ENCODE peak calls at places on chromosomes 11 and 22, in eight cellular contexts. J is fibroblast of lung, A is neural progenitor cell, T is PC-3, Y is PC-9, G is H1, V is GM23248, E is IMR-90. H is an unnamed sample.

GRCh38 chr11:34150494-34151151 is 45.2 kb downstream of the NAT10 start:
- DNase-seq in V (peak; percentile 89), J (no peak), G (no peak), T (no peak), Y (no peak), E (no peak), A (no peak), H (no peak)

GRCh38 chr22:26883393-26883792 is 226.0 kb downstream of the MIAT start:
- DNase-seq in V (no peak), G (no peak), E (no peak), J (no peak), T (no peak), A (no peak), Y (no peak), H (no peak)

GRCh38 chr22:41595703-41596102 is 6.1 kb upstream of the PMM1 start:
- DNase-seq in G (no peak), V (no peak), Y (no peak), A (no peak), T (no peak), J (no peak), E (no peak), H (no peak)

GRCh38 chr11:119029340-119030028 is 1.2 kb downstream of the SLC37A4 start:
- DNase-seq in V (no peak), G (no peak), T (peak; percentile 16), Y (no peak), E (no peak), J (no peak), A (peak; percentile 45), H (no peak)

GRCh38 chr11:63564785-63565350 is 1.7 kb upstream of the PLAAT2 start:
- DNase-seq in T (peak; percentile 88), E (no peak), V (no peak), J (no peak), G (no peak), A (no peak), Y (peak; percentile 75), H (peak; percentile 62)

GRCh38 chr11:110488446-110488845 is 58.7 kb downstream of the FDX1 start:
- DNase-seq in T (no peak), J (no peak), V (no peak), G (no peak), A (no peak), Y (no peak), E (no peak), H (no peak)

GRCh38 chr11:59758638-59759037 is 3.5 kb downstream of the STX3 start:
- DNase-seq in T (no peak), V (no peak), A (no peak), Y (no peak), J (no peak), G (no peak), E (no peak), H (no peak)

GRCh38 chr11:89405629-89406028 is 85.5 kb downstream of the NOX4 start:
- DNase-seq in T (peak; percentile 47), J (peak; percentile 14), A (peak; percentile 40), G (no peak), V (peak; percentile 38), E (no peak), Y (no peak), H (peak; percentile 26)

GRCh38 chr11:6584528-6584927 is 18.9 kb downstream of the RRP8 start:
- DNase-seq in J (no peak), A (no peak), V (no peak), E (no peak), Y (no peak), G (no peak), T (no peak), H (no peak)

GRCh38 chr11:62652156-62653006 is 721 bp downstream of the INTS5 start:
- DNase-seq in Y (no peak), A (no peak), J (no peak), V (peak; percentile 52), G (no peak), T (no peak), E (no peak), H (no peak)

GRCh38 chr22:35310556-35311550 is 11.2 kb downstream of the TOM1 start:
- DNase-seq in A (peak; percentile 25), E (no peak), J (no peak), G (no peak), T (peak; percentile 37), V (no peak), Y (peak; percentile 29), H (no peak)

GRCh38 chr11:64037027-64037633 is 1.4 kb downstream of the FLRT1 start:
- DNase-seq in G (no peak), T (no peak), V (no peak), A (peak; percentile 38), J (no peak), E (no peak), Y (no peak), H (no peak)

GRCh38 chr22:19062139-19062789 is 59.9 kb downstream of the DGCR2 start:
- DNase-seq in A (no peak), G (no peak), T (peak; percentile 1), V (no peak), Y (no peak), J (peak; percentile 10), E (peak; percentile 23), H (no peak)

GRCh38 chr22:19061471-19062138 is 60.6 kb downstream of the DGCR2 start:
- DNase-seq in E (no peak), A (no peak), Y (no peak), J (no peak), V (no peak), T (no peak), G (no peak), H (no peak)

GRCh38 chr22:19058713-19059451 is 63.3 kb downstream of the DGCR2 start:
- DNase-seq in E (no peak), J (no peak), G (no peak), T (peak; percentile 16), V (no peak), Y (no peak), A (no peak), H (no peak)

GRCh38 chr22:19059481-19060278 is 62.5 kb downstream of the DGCR2 start:
- DNase-seq in A (no peak), T (no peak), Y (no peak), J (no peak), E (no peak), V (no peak), G (no peak), H (no peak)

DNA sequence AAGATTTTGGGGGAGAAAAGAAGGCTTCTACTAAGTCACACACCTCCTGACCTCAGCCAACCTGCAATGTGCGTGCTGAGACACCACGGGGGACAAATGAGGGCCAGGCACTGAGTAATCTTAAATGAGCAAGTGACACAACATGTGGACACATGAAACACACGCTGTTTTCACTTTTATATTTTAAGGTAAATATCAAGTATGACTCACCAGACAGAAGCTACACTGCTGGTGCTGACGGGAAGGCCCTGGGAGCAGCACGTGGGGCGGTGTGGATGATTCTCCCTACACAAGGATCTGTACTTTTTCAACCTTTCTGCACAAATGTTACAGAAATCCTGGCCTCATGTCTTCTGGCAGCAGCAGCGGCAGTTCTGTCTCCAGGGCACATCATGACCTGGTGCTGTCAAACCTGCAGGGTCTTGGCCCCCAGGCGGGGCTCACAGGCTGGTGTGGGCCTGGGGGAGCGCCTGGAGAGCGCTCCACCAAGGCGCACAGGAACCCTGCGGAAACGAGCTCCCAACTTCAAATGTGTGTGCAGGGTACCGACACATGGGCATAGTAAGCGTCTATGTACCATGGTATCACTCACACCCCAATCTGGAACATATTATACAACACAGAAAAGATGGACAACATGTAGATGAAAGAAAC is 61.7 kb downstream of the DGCR2 start:
- DNase-seq in E (peak; percentile 86), Y (no peak), J (peak; percentile 48), V (peak; percentile 41), G (no peak), T (peak; percentile 76), A (no peak), H (peak; percentile 50)
- H4K20me1 ChIP-seq in E (peaks cover 34% of the 10 kb centered on the region), Y (no peaks in the 10 kb centered on the region), J (no peaks in the 10 kb centered on the region), V (no peaks in the 10 kb centered on the region), G (peaks cover 2% of the 10 kb centered on the region), T (no peaks in the 10 kb centered on the region), A (peaks cover 8% of the 10 kb centered on the region), H (no peaks in the 10 kb centered on the region)

GRCh38 chr22:47165338-47165931 is 403.0 kb downstream of the TBC1D22A start:
- DNase-seq in Y (no peak), T (no peak), A (no peak), J (no peak), E (no peak), V (no peak), G (no peak), H (no peak)
- H4K20me1 ChIP-seq in Y (peaks cover 34% of the 10 kb centered on the region), T (no peaks in the 10 kb centered on the region), A (no peaks in the 10 kb centered on the region), J (no peaks in the 10 kb centered on the region), E (no peaks in the 10 kb centered on the region), V (no peaks in the 10 kb centered on the region), G (no peaks in the 10 kb centered on the region), H (no peaks in the 10 kb centered on the region)

DNA sequence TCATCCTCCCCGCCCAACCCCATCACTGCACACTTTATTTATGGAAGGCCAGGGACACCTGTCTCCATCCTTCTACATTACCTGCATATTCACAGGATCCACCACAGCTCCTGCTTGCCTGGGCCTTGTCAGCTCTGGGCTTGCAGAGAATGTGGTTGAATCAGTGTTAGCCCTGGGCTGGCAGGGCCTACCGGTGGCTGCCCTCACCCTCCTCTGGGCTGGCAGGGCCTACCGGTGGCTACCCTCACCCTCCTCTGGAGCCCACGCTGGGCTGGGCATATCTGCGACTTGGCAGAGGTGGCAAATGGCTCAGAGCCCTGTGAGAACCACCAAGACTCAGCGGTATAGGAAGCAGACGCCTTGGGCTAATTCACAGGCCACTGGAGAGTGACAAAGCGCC is 300.9 kb downstream of the NTM start:
- DNase-seq in G (no peak), J (no peak), A (no peak), T (no peak), E (no peak), Y (no peak), V (no peak), H (no peak)
- H4K20me1 ChIP-seq in G (peaks cover 2% of the 10 kb centered on the region), J (no peaks in the 10 kb centered on the region), A (no peaks in the 10 kb centered on the region), T (no peaks in the 10 kb centered on the region), E (no peaks in the 10 kb centered on the region), Y (no peaks in the 10 kb centered on the region), V (no peaks in the 10 kb centered on the region), H (no peaks in the 10 kb centered on the region)

DNA sequence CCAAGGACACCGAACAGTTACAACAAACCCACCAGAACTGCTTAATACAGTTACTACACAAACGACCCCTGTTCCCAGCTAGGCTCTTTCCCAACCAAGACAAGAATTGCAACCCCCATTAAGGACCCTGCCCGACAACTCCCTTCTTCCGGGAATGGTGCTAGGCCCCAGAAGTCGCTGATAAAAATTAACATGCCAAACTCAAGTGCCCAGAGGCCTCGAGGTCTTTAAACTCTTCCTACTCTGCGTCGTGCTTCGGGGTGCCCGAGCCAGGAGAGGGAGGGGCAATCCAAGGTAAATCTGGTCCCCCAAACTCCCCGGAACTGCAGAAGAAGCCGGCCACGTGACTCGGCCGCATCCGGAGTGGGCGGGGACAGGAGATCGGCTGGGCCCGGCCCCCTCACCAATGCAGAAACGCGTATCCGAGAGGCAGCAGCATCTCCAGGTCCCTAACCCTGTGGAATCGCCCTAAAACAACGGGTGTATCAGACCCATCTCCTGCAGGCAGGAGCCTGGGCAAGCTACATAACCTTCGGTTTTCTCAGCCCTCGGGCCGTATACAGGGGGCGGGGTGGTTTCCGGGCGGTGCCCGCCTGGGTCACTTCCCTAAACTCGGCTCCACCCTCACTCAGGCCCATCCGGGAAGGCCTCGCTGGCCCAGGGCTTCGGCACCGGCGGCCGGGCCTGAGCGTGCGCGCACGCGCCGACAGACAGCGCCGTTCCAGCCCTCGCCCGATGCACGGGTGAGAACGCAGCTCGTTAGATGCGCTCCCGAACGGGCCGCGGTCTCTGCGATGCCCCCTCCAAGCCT is 1.1 kb downstream of the CFL1 start:
- DNase-seq in G (no peak), T (peak; percentile 67), V (peak; percentile 87), Y (peak; percentile 76), E (peak; percentile 52), A (peak; percentile 82), J (peak; percentile 68), H (peak; percentile 69)
- H4K20me1 ChIP-seq in G (peaks cover 30% of the 10 kb centered on the region), T (peaks cover 49% of the 10 kb centered on the region), V (peaks cover 23% of the 10 kb centered on the region), Y (peaks cover 46% of the 10 kb centered on the region), E (peaks cover 64% of the 10 kb centered on the region), A (peaks cover 48% of the 10 kb centered on the region), J (peaks cover 8% of the 10 kb centered on the region), H (peaks cover 21% of the 10 kb centered on the region)

H was measured in mammary epithelial cell.